ENCODE peak calls at places on chromosomes 7 and 10, in seven cellular contexts. U is HEK293T, V is WTC11, K is HCT116, X is K562, H is GM12878, W is HepG2. L is an unnamed sample.
A peak's percentile ranks its signal among the peaks of the same experiment; 100 is the strongest.

GRCh38 chr7:26625286-26625685 is 239.1 kb downstream of the SKAP2 start:
- DNase-seq in V (no peak), H (no peak), W (no peak), U (no peak), K (no peak), X (no peak), L (peak; percentile 10)

GRCh38 chr7:101527844-101528667 is 101.0 kb downstream of the MYL10 start:
- DNase-seq in W (no peak), X (no peak), V (no peak), H (no peak), K (no peak), U (no peak), L (no peak)

GRCh38 chr10:76242956-76243355 is 811.5 kb downstream of the LRMDA start:
- DNase-seq in W (no peak), U (no peak), K (no peak), H (no peak), V (no peak), X (no peak), L (no peak)

GRCh38 chr7:66454600-66455225 is 174.0 kb upstream of the KCTD7 start:
- DNase-seq in W (no peak), K (no peak), X (no peak), V (no peak), U (no peak), H (no peak), L (no peak)

GRCh38 chr7:71615017-71615416 is 483.1 kb downstream of the GALNT17 start:
- DNase-seq in U (no peak), V (no peak), X (no peak), H (no peak), W (no peak), K (no peak), L (no peak)

GRCh38 chr7:98399903-98400537 is 870 bp downstream of the BAIAP2L1 start:
- DNase-seq in U (no peak), H (no peak), K (peak; percentile 48), V (peak; percentile 48), W (no peak), X (no peak), L (peak; percentile 58)

GRCh38 chr7:364536-364935 is 74.6 kb downstream of the FOXL3 start:
- DNase-seq in U (no peak), K (no peak), V (no peak), X (no peak), H (no peak), W (no peak), L (no peak)

GRCh38 chr10:32957341-32958084 is 517 bp downstream of the ITGB1 start:
- DNase-seq in K (no peak), X (no peak), W (no peak), H (no peak), V (peak; percentile 52), U (peak; percentile 30), L (peak; percentile 73)

GRCh38 chr7:20642171-20642570 is 26.7 kb downstream of the ABCB5 start:
- DNase-seq in K (no peak), H (no peak), W (no peak), U (no peak), X (no peak), V (no peak), L (no peak)

GRCh38 chr7:23462846-23463245 is 7.4 kb downstream of the IGF2BP3 start:
- DNase-seq in K (no peak), W (no peak), X (no peak), V (no peak), U (peak; percentile 14), H (no peak), L (peak; percentile 26)

GRCh38 chr7:20545016-20545415 is 70.5 kb upstream of the ABCB5 start:
- DNase-seq in X (no peak), K (no peak), U (no peak), V (no peak), H (no peak), W (no peak), L (no peak)

GRCh38 chr10:111921821-111922220 is 261.7 kb downstream of the GPAM start:
- DNase-seq in V (no peak), X (no peak), H (no peak), W (no peak), K (no peak), U (no peak), L (no peak)

GRCh38 chr7:135930565-135931423 is 46.4 kb downstream of the MTPN start:
- DNase-seq in H (no peak), U (no peak), V (no peak), W (no peak), K (no peak), X (no peak), L (no peak)

GRCh38 chr10:78899996-78900714 is 168.6 kb upstream of the ZMIZ1 start:
- DNase-seq in H (no peak), U (no peak), W (peak; percentile 38), K (no peak), X (no peak), V (no peak), L (no peak)
- TF ChIP-seq SP1 in H (no peak), U (no peak), W (no peak), K (no peak), X (no peak), V (no peak), L (no peak)

GRCh38 chr10:6891924-6892323 is 311.8 kb upstream of the PRKCQ start:
- DNase-seq in V (no peak), K (no peak), X (no peak), W (no peak), H (no peak), U (no peak), L (no peak)
- TF ChIP-seq SP1 in V (no peak), K (no peak), X (no peak), W (no peak), H (no peak), U (no peak), L (no peak)

GRCh38 chr10:6202098-6202683 is 541 bp upstream of the PFKFB3 start:
- DNase-seq in W (no peak), V (peak; percentile 51), K (no peak), U (no peak), X (no peak), H (no peak), L (no peak)

GRCh38 chr10:6201511-6201975 is 1.2 kb upstream of the PFKFB3 start:
- DNase-seq in W (peak; percentile 39), K (no peak), U (peak; percentile 69), X (peak; percentile 51), H (peak; percentile 63), V (peak; percentile 65), L (no peak)

GRCh38 chr10:6203331-6204062 is 765 bp downstream of the PFKFB3 start:
- DNase-seq in X (peak; percentile 91), H (no peak), V (peak; percentile 72), K (no peak), W (no peak), U (peak; percentile 77), L (no peak)

GRCh38 chr10:6204063-6204340 is 1.3 kb downstream of the PFKFB3 start:
- DNase-seq in H (no peak), X (no peak), K (no peak), U (no peak), V (peak; percentile 54), W (no peak), L (no peak)

GRCh38 chr10:6202684-6203330 is at the start of gene PFKFB3:
- DNase-seq in H (peak; percentile 59), U (peak; percentile 95), V (peak; percentile 97), X (peak; percentile 96), W (peak; percentile 81), K (peak; percentile 71), L (peak; percentile 99)
- TF ChIP-seq SP1 in H (peak; percentile 85), U (no peak), V (peak; percentile 93), X (peak; percentile 69), W (peak; percentile 94), K (peak; percentile 70), L (peak; percentile 66)

DNA sequence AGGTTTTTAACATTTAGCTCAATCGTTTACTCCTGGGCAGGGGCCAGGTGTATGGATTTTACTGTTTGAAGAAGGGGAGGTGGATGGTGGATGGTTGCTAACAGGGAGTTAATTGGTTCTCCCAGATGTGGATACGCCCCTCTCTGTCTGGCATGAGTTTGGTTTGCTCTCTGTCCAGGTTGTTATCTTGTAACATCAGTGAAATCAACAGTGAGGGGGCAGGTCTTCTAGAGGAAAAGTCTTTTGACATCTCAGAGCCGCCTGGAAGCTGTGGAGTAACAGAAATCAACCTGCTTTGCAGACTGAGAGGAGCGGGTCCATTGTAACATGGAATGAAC is 243.4 kb downstream of the MGMT start:
- DNase-seq in X (no peak), W (peak; percentile 5), H (no peak), K (no peak), U (no peak), V (no peak), L (no peak)
- TF ChIP-seq SP1 in X (no peak), W (no peak), H (no peak), K (no peak), U (no peak), V (no peak), L (no peak)

DNA sequence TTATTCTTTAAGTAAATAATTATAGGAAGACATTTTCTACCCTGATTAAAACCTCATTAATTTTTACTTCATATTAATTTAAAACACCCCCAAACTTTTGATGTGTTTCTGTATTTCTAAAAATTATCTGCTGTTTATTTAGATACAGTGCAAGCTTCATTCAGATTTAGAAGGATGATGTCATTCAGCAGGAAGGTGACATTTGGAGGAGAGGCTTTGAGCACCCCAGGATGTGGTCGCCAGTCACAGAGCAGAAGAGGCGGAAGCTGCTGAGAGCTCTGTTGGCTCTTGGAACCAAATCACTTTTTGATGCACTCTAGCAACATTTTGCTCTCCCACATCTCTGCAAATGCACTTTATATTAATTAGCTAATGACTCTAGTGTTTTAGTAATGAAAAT is 233.9 kb upstream of the CACNA2D1 start:
- DNase-seq in X (no peak), V (no peak), U (no peak), H (no peak), W (no peak), K (no peak), L (no peak)
- TF ChIP-seq SP1 in X (no peak), V (no peak), U (no peak), H (no peak), W (no peak), K (no peak), L (no peak)

DNA sequence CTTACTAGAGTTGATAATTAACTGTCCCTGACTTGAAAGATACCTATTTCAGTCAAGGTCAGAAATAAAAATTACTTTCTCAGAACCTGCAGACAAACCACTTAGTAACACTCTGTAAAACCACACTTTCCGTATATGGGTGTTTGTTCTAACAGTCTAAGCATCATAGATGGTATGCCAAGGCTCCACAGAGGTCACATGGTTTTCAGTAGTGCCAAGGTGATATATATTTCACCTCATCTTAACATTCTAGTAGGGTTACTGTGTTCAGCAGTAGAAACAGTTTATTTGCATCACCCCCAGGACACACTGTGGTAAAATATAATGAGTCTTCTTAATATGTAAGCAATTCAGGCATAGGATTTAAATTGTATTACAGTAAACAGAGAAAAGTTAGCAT is 61.5 kb downstream of the KCND2 start:
- DNase-seq in K (no peak), X (no peak), U (no peak), V (no peak), W (no peak), H (peak; percentile 30), L (no peak)
- TF ChIP-seq SP1 in K (no peak), X (no peak), U (no peak), V (no peak), W (no peak), H (no peak), L (no peak)

L was measured in H1.